ENCODE peak calls at places on chromosome 18, in four cellular contexts. One of them, this sample, is unnamed.
A peak's percentile ranks its signal among the peaks of the same experiment; 100 is the strongest.

GRCh38 chr18:61606759-61607158 is 273.5 kb downstream of the CDH20 start:
- DNase-seq in HepG2: no peak
- DNase-seq in GM12878: no peak
- DNase-seq in K562: peak; percentile 24
- DNase-seq in this sample: peak; percentile 43

GRCh38 chr18:8607776-8608682 is 1.2 kb upstream of the RAB12 start:
- DNase-seq in HepG2: peak; percentile 18
- DNase-seq in GM12878: peak; percentile 71
- DNase-seq in K562: no peak
- DNase-seq in this sample: no peak

GRCh38 chr18:69897397-69898108 is 50.1 kb downstream of the CD226 start:
- DNase-seq in HepG2: no peak
- DNase-seq in K562: no peak
- DNase-seq in GM12878: peak; percentile 74
- DNase-seq in this sample: no peak

GRCh38 chr18:53541924-53542323 is 682.5 kb downstream of the MBD2 start:
- DNase-seq in K562: no peak
- DNase-seq in GM12878: no peak
- DNase-seq in HepG2: no peak
- DNase-seq in this sample: no peak

GRCh38 chr18:65523461-65523860 is 227.4 kb upstream of the CDH7 start:
- DNase-seq in K562: no peak
- DNase-seq in GM12878: no peak
- DNase-seq in HepG2: no peak
- DNase-seq in this sample: peak; percentile 32

GRCh38 chr18:54247488-54248175 is 21.7 kb upstream of the POLI start:
- DNase-seq in HepG2: no peak
- DNase-seq in K562: no peak
- DNase-seq in GM12878: no peak
- DNase-seq in this sample: no peak

GRCh38 chr18:55861266-55861665 is 273.3 kb upstream of the TCF4 start:
- DNase-seq in GM12878: no peak
- DNase-seq in K562: peak; percentile 22
- DNase-seq in HepG2: no peak
- DNase-seq in this sample: no peak

GRCh38 chr18:28167835-28168349 is 9.0 kb downstream of the CDH2 start:
- DNase-seq in K562: no peak
- DNase-seq in HepG2: peak; percentile 82
- DNase-seq in GM12878: no peak
- DNase-seq in this sample: no peak

GRCh38 chr18:51890762-51891161 is 449.2 kb upstream of the DCC start:
- DNase-seq in HepG2: no peak
- DNase-seq in K562: no peak
- DNase-seq in GM12878: no peak
- DNase-seq in this sample: no peak

GRCh38 chr18:55396267-55396905 is 191.6 kb downstream of the TCF4 start:
- DNase-seq in HepG2: no peak
- DNase-seq in GM12878: no peak
- DNase-seq in K562: no peak
- DNase-seq in this sample: no peak

GRCh38 chr18:43001821-43002220 is 113.7 kb downstream of the RIT2 start:
- DNase-seq in HepG2: no peak
- DNase-seq in GM12878: no peak
- DNase-seq in K562: no peak
- DNase-seq in this sample: no peak
- TF ChIP-seq USF2 in HepG2: no peak
- TF ChIP-seq USF2 in GM12878: no peak
- TF ChIP-seq USF2 in K562: no peak
- TF ChIP-seq USF2 in this sample: no peak

GRCh38 chr18:48534364-48534763 is 4.5 kb upstream of the CTIF start:
- DNase-seq in K562: no peak
- DNase-seq in HepG2: no peak
- DNase-seq in GM12878: no peak
- DNase-seq in this sample: no peak
- TF ChIP-seq CBFB in K562: no peak
- TF ChIP-seq CBFB in HepG2: no peak
- TF ChIP-seq CBFB in GM12878: no peak
- TF ChIP-seq CBFB in this sample: no peak

DNA sequence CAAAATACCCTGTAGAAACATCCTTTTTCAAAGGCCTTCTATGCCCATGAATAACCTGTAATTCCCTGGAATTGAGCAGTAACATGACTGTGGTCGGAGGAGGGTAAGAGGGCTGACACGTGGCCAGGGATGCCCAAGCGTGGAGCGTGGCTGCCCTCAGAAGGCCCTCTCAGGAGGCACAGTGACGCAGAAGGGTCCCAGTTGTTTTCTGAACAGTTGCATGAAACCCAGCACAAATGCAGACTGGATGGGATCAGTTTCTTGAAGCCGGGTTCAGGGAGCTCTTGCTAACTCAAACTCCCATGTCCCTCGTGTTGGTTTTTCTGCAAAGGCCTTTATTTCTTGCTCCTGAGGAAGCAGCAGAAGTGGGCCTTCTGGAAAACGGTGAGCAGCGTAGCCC is 237.0 kb downstream of the ALPK2 start:
- DNase-seq in K562: no peak
- DNase-seq in HepG2: no peak
- DNase-seq in GM12878: no peak
- DNase-seq in this sample: no peak
- TF ChIP-seq CTCF in K562: no peak
- TF ChIP-seq CTCF in HepG2: no peak
- TF ChIP-seq CTCF in GM12878: no peak
- TF ChIP-seq CTCF in this sample: no peak

GRCh38 chr18:10261315-10262276 is 192.8 kb upstream of the APCDD1 start:
- DNase-seq in GM12878: no peak
- DNase-seq in K562: no peak
- DNase-seq in HepG2: no peak
- DNase-seq in this sample: no peak

GRCh38 chr18:10269226-10269625 is 185.2 kb upstream of the APCDD1 start:
- DNase-seq in GM12878: no peak
- DNase-seq in HepG2: no peak
- DNase-seq in K562: no peak
- DNase-seq in this sample: no peak

GRCh38 chr18:10266236-10266585 is 188.2 kb upstream of the APCDD1 start:
- DNase-seq in GM12878: no peak
- DNase-seq in HepG2: no peak
- DNase-seq in K562: no peak
- DNase-seq in this sample: no peak

GRCh38 chr18:10264260-10264659 is 190.2 kb upstream of the APCDD1 start:
- DNase-seq in HepG2: no peak
- DNase-seq in GM12878: no peak
- DNase-seq in K562: no peak
- DNase-seq in this sample: no peak

DNA sequence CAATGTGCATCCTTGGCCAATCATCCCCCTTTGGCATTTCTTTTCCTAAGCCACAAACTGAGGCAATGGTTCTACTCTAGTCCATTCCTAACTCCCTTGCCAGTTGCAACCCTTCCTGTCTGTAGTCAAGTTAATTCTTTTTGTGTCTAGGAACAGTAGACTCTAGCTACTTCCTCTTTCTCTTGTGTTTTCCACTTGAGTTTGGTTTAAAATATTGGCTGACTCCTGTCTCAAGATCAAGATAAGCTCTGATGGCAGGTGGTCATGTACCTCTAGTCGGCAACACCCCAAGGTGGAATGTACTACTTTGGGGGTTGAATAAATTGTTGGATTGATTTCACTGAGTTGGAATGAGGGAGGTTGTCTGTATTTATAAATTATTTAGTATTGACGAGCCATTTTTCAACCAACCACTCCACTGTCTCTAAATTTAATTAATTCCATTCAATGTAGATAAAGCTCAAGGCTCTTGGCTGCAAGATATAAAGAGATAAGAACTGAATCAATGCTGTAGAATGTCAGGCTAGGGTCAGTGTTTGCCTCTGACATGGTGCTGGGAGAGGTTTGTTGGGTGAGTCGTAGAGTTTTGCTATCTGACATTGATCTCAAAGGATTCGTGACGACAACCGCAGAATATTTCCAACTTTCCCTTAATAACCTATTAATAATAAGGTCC is 188.7 kb upstream of the APCDD1 start:
- DNase-seq in GM12878: no peak
- DNase-seq in HepG2: no peak
- DNase-seq in K562: no peak
- DNase-seq in this sample: no peak
- TF ChIP-seq USF2 in GM12878: no peak
- TF ChIP-seq USF2 in HepG2: no peak
- TF ChIP-seq USF2 in K562: no peak
- TF ChIP-seq USF2 in this sample: no peak

GRCh38 chr18:22318745-22319407 is 98.8 kb downstream of the CTAGE1 start:
- DNase-seq in K562: no peak
- DNase-seq in HepG2: no peak
- DNase-seq in GM12878: no peak
- DNase-seq in this sample: no peak
- TF ChIP-seq CBFB in K562: no peak
- TF ChIP-seq CBFB in HepG2: no peak
- TF ChIP-seq CBFB in GM12878: no peak
- TF ChIP-seq CBFB in this sample: no peak

GRCh38 chr18:40937386-40937785 is 1017.6 kb upstream of the PIK3C3 start:
- DNase-seq in HepG2: no peak
- DNase-seq in GM12878: no peak
- DNase-seq in K562: no peak
- DNase-seq in this sample: no peak

GRCh38 chr18:40932862-40933261 is 1022.2 kb upstream of the PIK3C3 start:
- DNase-seq in HepG2: no peak
- DNase-seq in K562: no peak
- DNase-seq in GM12878: no peak
- DNase-seq in this sample: no peak

GRCh38 chr18:40938615-40939014 is 1016.4 kb upstream of the PIK3C3 start:
- DNase-seq in HepG2: no peak
- DNase-seq in K562: no peak
- DNase-seq in GM12878: no peak
- DNase-seq in this sample: no peak

GRCh38 chr18:40939636-40940035 is 1015.4 kb upstream of the PIK3C3 start:
- DNase-seq in HepG2: no peak
- DNase-seq in K562: no peak
- DNase-seq in GM12878: no peak
- DNase-seq in this sample: no peak

DNA sequence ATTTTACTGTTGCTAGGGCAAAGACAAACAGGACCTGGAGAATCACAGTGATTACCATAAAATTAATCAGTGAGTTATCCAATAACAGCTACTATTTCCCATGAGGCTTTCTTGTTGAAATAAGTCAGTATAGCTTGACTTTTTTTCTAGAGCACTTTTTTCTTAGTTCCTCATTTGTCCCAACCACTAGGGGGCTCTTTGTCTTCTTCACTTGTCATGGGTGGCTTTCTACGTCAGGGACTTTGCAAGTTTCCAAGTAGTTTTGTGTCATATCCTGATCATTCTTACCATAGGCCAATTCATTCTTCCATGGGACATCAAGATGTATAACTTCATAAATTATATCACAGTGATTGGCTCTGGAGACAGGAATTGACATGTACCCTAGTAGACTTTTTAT is 1019.6 kb upstream of the PIK3C3 start:
- DNase-seq in GM12878: peak; percentile 4
- DNase-seq in K562: peak; percentile 28
- DNase-seq in HepG2: peak; percentile 35
- DNase-seq in this sample: no peak
- TF ChIP-seq CTCF in GM12878: peak; percentile 52
- TF ChIP-seq CTCF in K562: no peak
- TF ChIP-seq CTCF in HepG2: peak; percentile 29
- TF ChIP-seq CTCF in this sample: peak; percentile 47